ENCODE peak calls at places on chromosomes 11 and 22, in six cellular contexts. One of them, this sample, is unnamed.

GRCh38 chr22:35596821-35597220 is 20.3 kb downstream of the MB start:
- DNase-seq in AML-193: no peak
- DNase-seq in NCI-H460: no peak
- DNase-seq in SW 1271: no peak
- DNase-seq in hypothalamus: no peak
- DNase-seq in mucosa of gallbladder: peak; percentile 58
- DNase-seq in this sample: no peak

GRCh38 chr11:118305726-118306125 is 1.2 kb downstream of the CD3E start:
- DNase-seq in AML-193: no peak
- DNase-seq in NCI-H460: no peak
- DNase-seq in SW 1271: no peak
- DNase-seq in hypothalamus: no peak
- DNase-seq in mucosa of gallbladder: no peak
- DNase-seq in this sample: no peak

GRCh38 chr22:50473088-50473487 is 1.7 kb downstream of the SBF1 start:
- DNase-seq in AML-193: no peak
- DNase-seq in NCI-H460: no peak
- DNase-seq in SW 1271: no peak
- DNase-seq in hypothalamus: no peak
- DNase-seq in mucosa of gallbladder: no peak
- DNase-seq in this sample: no peak

GRCh38 chr11:36373040-36374010 is 77.2 kb downstream of the PRR5L start:
- DNase-seq in AML-193: peak; percentile 9
- DNase-seq in NCI-H460: no peak
- DNase-seq in SW 1271: no peak
- DNase-seq in hypothalamus: no peak
- DNase-seq in mucosa of gallbladder: no peak
- DNase-seq in this sample: no peak

GRCh38 chr11:63277345-63277943 is 34.0 kb upstream of the SLC22A25 start:
- DNase-seq in AML-193: no peak
- DNase-seq in NCI-H460: no peak
- DNase-seq in SW 1271: no peak
- DNase-seq in hypothalamus: no peak
- DNase-seq in mucosa of gallbladder: no peak
- DNase-seq in this sample: no peak

GRCh38 chr11:106160494-106160893 is 83.0 kb downstream of the AASDHPPT start:
- DNase-seq in AML-193: no peak
- DNase-seq in NCI-H460: no peak
- DNase-seq in SW 1271: no peak
- DNase-seq in hypothalamus: no peak
- DNase-seq in mucosa of gallbladder: no peak
- DNase-seq in this sample: no peak

GRCh38 chr22:19809741-19810140 is 44.9 kb downstream of the GNB1L start:
- DNase-seq in AML-193: no peak
- DNase-seq in NCI-H460: no peak
- DNase-seq in SW 1271: no peak
- DNase-seq in hypothalamus: no peak
- DNase-seq in mucosa of gallbladder: no peak
- DNase-seq in this sample: no peak

GRCh38 chr11:87819141-87819540 is 356.1 kb downstream of the RAB38 start:
- DNase-seq in AML-193: no peak
- DNase-seq in NCI-H460: no peak
- DNase-seq in SW 1271: no peak
- DNase-seq in hypothalamus: no peak
- DNase-seq in mucosa of gallbladder: no peak
- DNase-seq in this sample: no peak

GRCh38 chr11:36265793-36266628 is 23.2 kb downstream of the COMMD9 start:
- DNase-seq in AML-193: no peak
- DNase-seq in NCI-H460: peak; percentile 51
- DNase-seq in SW 1271: no peak
- DNase-seq in hypothalamus: no peak
- DNase-seq in mucosa of gallbladder: peak; percentile 42
- DNase-seq in this sample: no peak

GRCh38 chr22:31730344-31730711 is 19.6 kb downstream of the PRR14L start:
- DNase-seq in AML-193: no peak
- DNase-seq in NCI-H460: no peak
- DNase-seq in SW 1271: no peak
- DNase-seq in hypothalamus: no peak
- DNase-seq in mucosa of gallbladder: no peak
- DNase-seq in this sample: no peak

GRCh38 chr11:35419713-35420333 is 465 bp upstream of the SLC1A2 start:
- DNase-seq in AML-193: no peak
- DNase-seq in NCI-H460: no peak
- DNase-seq in SW 1271: no peak
- DNase-seq in hypothalamus: no peak
- DNase-seq in mucosa of gallbladder: no peak
- DNase-seq in this sample: peak; percentile 54

GRCh38 chr22:28025333-28025732 is 106.3 kb upstream of the PITPNB start:
- DNase-seq in AML-193: no peak
- DNase-seq in NCI-H460: no peak
- DNase-seq in SW 1271: no peak
- DNase-seq in hypothalamus: no peak
- DNase-seq in mucosa of gallbladder: no peak
- DNase-seq in this sample: no peak

GRCh38 chr11:64881476-64881875 is 3.1 kb upstream of the EHD1 start:
- DNase-seq in AML-193: no peak
- DNase-seq in NCI-H460: no peak
- DNase-seq in SW 1271: no peak
- DNase-seq in hypothalamus: no peak
- DNase-seq in mucosa of gallbladder: no peak
- DNase-seq in this sample: no peak

GRCh38 chr11:70876685-70877084 is 375.7 kb downstream of the SHANK2 start:
- DNase-seq in AML-193: no peak
- DNase-seq in NCI-H460: no peak
- DNase-seq in SW 1271: no peak
- DNase-seq in hypothalamus: no peak
- DNase-seq in mucosa of gallbladder: no peak
- DNase-seq in this sample: no peak

GRCh38 chr11:62974848-62975522 is 9.8 kb downstream of the SLC22A6 start:
- DNase-seq in AML-193: peak; percentile 1
- DNase-seq in NCI-H460: peak; percentile 14
- DNase-seq in SW 1271: no peak
- DNase-seq in hypothalamus: no peak
- DNase-seq in mucosa of gallbladder: peak; percentile 24
- DNase-seq in this sample: no peak

GRCh38 chr11:3920148-3920852 is 64.8 kb downstream of the STIM1 start:
- DNase-seq in AML-193: peak; percentile 55
- DNase-seq in NCI-H460: peak; percentile 18
- DNase-seq in SW 1271: no peak
- DNase-seq in hypothalamus: no peak
- DNase-seq in mucosa of gallbladder: no peak
- DNase-seq in this sample: no peak

GRCh38 chr11:69010964-69011623 is 2.0 kb downstream of the MRGPRF start:
- DNase-seq in AML-193: no peak
- DNase-seq in NCI-H460: peak; percentile 19
- DNase-seq in SW 1271: no peak
- DNase-seq in hypothalamus: no peak
- DNase-seq in mucosa of gallbladder: peak; percentile 83
- DNase-seq in this sample: peak; percentile 12

GRCh38 chr22:38240734-38241252 is 32.0 kb downstream of the TMEM184B start:
- DNase-seq in AML-193: no peak
- DNase-seq in NCI-H460: peak; percentile 49
- DNase-seq in SW 1271: no peak
- DNase-seq in hypothalamus: no peak
- DNase-seq in mucosa of gallbladder: peak; percentile 56
- DNase-seq in this sample: no peak

GRCh38 chr11:76831911-76832310 is 28.8 kb upstream of the ACER3 start:
- DNase-seq in AML-193: no peak
- DNase-seq in NCI-H460: no peak
- DNase-seq in SW 1271: no peak
- DNase-seq in hypothalamus: no peak
- DNase-seq in mucosa of gallbladder: no peak
- DNase-seq in this sample: no peak

GRCh38 chr22:19610518-19611253 is 86.5 kb upstream of the CLDN5 start:
- DNase-seq in AML-193: no peak
- DNase-seq in NCI-H460: no peak
- DNase-seq in SW 1271: no peak
- DNase-seq in hypothalamus: no peak
- DNase-seq in mucosa of gallbladder: no peak
- DNase-seq in this sample: no peak

GRCh38 chr11:107006076-107006833 is 12.0 kb downstream of the GUCY1A2 start:
- DNase-seq in AML-193: no peak
- DNase-seq in NCI-H460: no peak
- DNase-seq in SW 1271: no peak
- DNase-seq in hypothalamus: no peak
- DNase-seq in mucosa of gallbladder: no peak
- DNase-seq in this sample: no peak

GRCh38 chr11:130070829-130071205 is 1.1 kb downstream of the APLP2 start:
- DNase-seq in AML-193: peak; percentile 56
- DNase-seq in NCI-H460: no peak
- DNase-seq in SW 1271: no peak
- DNase-seq in hypothalamus: no peak
- DNase-seq in mucosa of gallbladder: no peak
- DNase-seq in this sample: no peak

GRCh38 chr11:73194593-73194992 is 23.5 kb upstream of the P2RY2 start:
- DNase-seq in AML-193: no peak
- DNase-seq in NCI-H460: no peak
- DNase-seq in SW 1271: no peak
- DNase-seq in hypothalamus: no peak
- DNase-seq in mucosa of gallbladder: peak; percentile 70
- DNase-seq in this sample: no peak

GRCh38 chr11:88431675-88432341 is 94.3 kb upstream of the CTSC start:
- DNase-seq in AML-193: no peak
- DNase-seq in NCI-H460: no peak
- DNase-seq in SW 1271: no peak
- DNase-seq in hypothalamus: no peak
- DNase-seq in mucosa of gallbladder: no peak
- DNase-seq in this sample: no peak

GRCh38 chr11:10623797-10624761 is 55.6 kb upstream of the LYVE1 start:
- DNase-seq in AML-193: peak; percentile 1
- DNase-seq in NCI-H460: no peak
- DNase-seq in SW 1271: no peak
- DNase-seq in hypothalamus: no peak
- DNase-seq in mucosa of gallbladder: no peak
- DNase-seq in this sample: no peak

GRCh38 chr11:116225784-116226410 is 546.9 kb downstream of the BUD13 start:
- DNase-seq in AML-193: no peak
- DNase-seq in NCI-H460: no peak
- DNase-seq in SW 1271: no peak
- DNase-seq in hypothalamus: no peak
- DNase-seq in mucosa of gallbladder: no peak
- DNase-seq in this sample: no peak

GRCh38 chr11:10487002-10487647 is 32.1 kb downstream of the AMPD3 start:
- DNase-seq in AML-193: no peak
- DNase-seq in NCI-H460: no peak
- DNase-seq in SW 1271: no peak
- DNase-seq in hypothalamus: no peak
- DNase-seq in mucosa of gallbladder: no peak
- DNase-seq in this sample: no peak

GRCh38 chr22:50260801-50261614 is 475 bp downstream of the MAPK12 start:
- DNase-seq in AML-193: peak; percentile 16
- DNase-seq in NCI-H460: no peak
- DNase-seq in SW 1271: no peak
- DNase-seq in hypothalamus: no peak
- DNase-seq in mucosa of gallbladder: no peak
- DNase-seq in this sample: no peak

GRCh38 chr11:64074239-64074638 is 38.5 kb downstream of the FLRT1 start:
- DNase-seq in AML-193: no peak
- DNase-seq in NCI-H460: no peak
- DNase-seq in SW 1271: no peak
- DNase-seq in hypothalamus: no peak
- DNase-seq in mucosa of gallbladder: no peak
- DNase-seq in this sample: no peak

GRCh38 chr11:61974766-61975631 is 7.6 kb upstream of the FTH1 start:
- DNase-seq in AML-193: no peak
- DNase-seq in NCI-H460: no peak
- DNase-seq in SW 1271: no peak
- DNase-seq in hypothalamus: no peak
- DNase-seq in mucosa of gallbladder: no peak
- DNase-seq in this sample: no peak